ENCODE peak calls at places on chromosomes 1 and 21, in seven cellular contexts. S is coronary artery, F is T-cell, Q is stomach, G is fibroblast of mammary gland, N is Right ventricle myocardium superior, W is brain microvascular endothelial cell. X is an unnamed sample.

GRCh38 chr1:105891308-105891707 is 1165.2 kb upstream of the PRMT6 start:
- DNase-seq in Q (no peak), W (no peak), S (no peak), N (no peak), G (no peak), F (no peak), X (no peak)

GRCh38 chr1:233439721-233440120 is 112.2 kb downstream of the MAP3K21 start:
- DNase-seq in Q (no peak), G (peak), N (no peak), W (no peak), S (no peak), F (no peak), X (no peak)

GRCh38 chr1:96075704-96076455 is 645.7 kb upstream of the PTBP2 start:
- DNase-seq in N (no peak), G (peak), Q (no peak), W (no peak), F (no peak), S (no peak), X (no peak)

GRCh38 chr1:24929091-24929875 is 793 bp downstream of the RUNX3 start:
- DNase-seq in N (peak), F (peak), Q (no peak), G (no peak), S (no peak), W (no peak), X (no peak)

GRCh38 chr1:84505167-84506001 is 802 bp upstream of the SPATA1 start:
- DNase-seq in Q (no peak), S (no peak), G (peak), W (peak), F (no peak), N (no peak), X (no peak)

GRCh38 chr1:64878931-64879710 is 87.2 kb downstream of the JAK1 start:
- DNase-seq in Q (no peak), G (no peak), S (no peak), N (no peak), W (peak), F (no peak), X (no peak)

GRCh38 chr1:39297534-39297933 is 93.0 kb downstream of the MACF1 start:
- DNase-seq in N (no peak), W (no peak), Q (no peak), G (peak), S (no peak), F (no peak), X (no peak)

GRCh38 chr1:1134300-1134961 is 18.5 kb upstream of the C1orf159 start:
- DNase-seq in W (no peak), S (no peak), F (no peak), Q (no peak), N (no peak), G (no peak), X (no peak)

GRCh38 chr1:244354810-244355278 is 96.9 kb downstream of the ADSS2 start:
- DNase-seq in Q (no peak), F (no peak), N (no peak), W (no peak), S (no peak), G (no peak), X (no peak)

GRCh38 chr1:14881775-14882672 is 271.5 kb upstream of the TMEM51 start:
- DNase-seq in W (no peak), N (no peak), S (no peak), G (no peak), Q (peak), F (no peak), X (no peak)

GRCh38 chr1:231958448-231958847 is 331.9 kb downstream of the DISC1 start:
- DNase-seq in W (no peak), G (no peak), F (no peak), S (no peak), Q (no peak), N (no peak), X (no peak)

GRCh38 chr1:17168480-17168878 is 36.4 kb upstream of the PADI1 start:
- DNase-seq in Q (no peak), N (no peak), S (no peak), G (peak), F (no peak), W (peak), X (no peak)

GRCh38 chr1:1430114-1430982 is 5.1 kb upstream of the VWA1 start:
- DNase-seq in W (no peak), S (no peak), Q (peak), F (no peak), G (peak), N (peak), X (no peak)

GRCh38 chr1:102628008-102628736 is 480.1 kb downstream of the COL11A1 start:
- DNase-seq in G (no peak), S (no peak), Q (no peak), F (no peak), W (peak), N (no peak), X (no peak)

GRCh38 chr21:45002381-45003204 is 62.8 kb downstream of the SLX9 start:
- DNase-seq in W (no peak), Q (no peak), N (no peak), F (no peak), G (no peak), S (no peak), X (no peak)